ENCODE peak calls at places on chromosomes 6 and 20, in four cellular contexts. F, Z, P and W are unnamed samples.

GRCh38 chr6:119343167-119343566 is 6.4 kb downstream of the MAN1A1 start:
- DNase-seq in Z (no peak), F (no peak), P (no peak), W (no peak)

GRCh38 chr6:53264337-53264736 is 84.4 kb downstream of the ELOVL5 start:
- DNase-seq in F (no peak), Z (no peak), P (no peak), W (no peak)

GRCh38 chr20:10313701-10314100 is 95.1 kb downstream of the SNAP25 start:
- DNase-seq in P (peak; percentile 22), F (no peak), Z (no peak), W (no peak)

GRCh38 chr20:25076731-25077609 is 5.0 kb downstream of the VSX1 start:
- DNase-seq in F (peak; percentile 5), Z (no peak), P (peak; percentile 82), W (peak; percentile 80)

GRCh38 chr20:62844182-62844581 is 17.4 kb downstream of the TCFL5 start:
- DNase-seq in F (no peak), P (no peak), Z (no peak), W (no peak)

GRCh38 chr20:33373735-33374605 is 27.3 kb downstream of the CDK5RAP1 start:
- DNase-seq in P (no peak), Z (no peak), F (peak; percentile 44), W (peak; percentile 95)

GRCh38 chr20:51631011-51631950 is 88.8 kb upstream of the NFATC2 start:
- DNase-seq in P (no peak), F (no peak), Z (no peak), W (no peak)

GRCh38 chr6:20630617-20631448 is 96.6 kb downstream of the CDKAL1 start:
- DNase-seq in P (no peak), F (peak; percentile 42), Z (peak; percentile 16), W (no peak)

GRCh38 chr6:141437685-141438084 is 695.0 kb upstream of the GJE1 start:
- DNase-seq in P (no peak), Z (no peak), F (no peak), W (no peak)

GRCh38 chr20:40977218-40977617 is 51.4 kb upstream of the TOP1 start:
- DNase-seq in Z (no peak), F (no peak), P (no peak), W (no peak)

GRCh38 chr6:119276211-119276610 is 73.3 kb downstream of the MAN1A1 start:
- DNase-seq in P (no peak), Z (no peak), F (no peak), W (no peak)

GRCh38 chr20:35303735-35304431 is 11.7 kb upstream of the FAM83C start:
- DNase-seq in F (peak; percentile 87), P (peak; percentile 69), Z (peak; percentile 80), W (peak; percentile 79)

GRCh38 chr6:1062786-1063545 is 248.9 kb upstream of the FOXQ1 start:
- DNase-seq in F (no peak), P (no peak), Z (no peak), W (no peak)

GRCh38 chr6:114941078-114941477 is 598.3 kb upstream of the HS3ST5 start:
- DNase-seq in F (peak; percentile 87), P (no peak), Z (no peak), W (no peak)